ENCODE peak calls at places on chromosomes 7 and 10, in five cellular contexts. One of them, this sample, is unnamed.

GRCh38 chr10:103204353-103205255 is 11.5 kb upstream of the NT5C2 start:
- DNase-seq in naive thymus-derived CD4-positive, alpha-beta T cell: no peak
- DNase-seq in WERI-Rb-1: no peak
- DNase-seq in stimulated activated CD4-positive, alpha-beta T cell treated with anti-CD3 and anti-CD28 coated beads, Interleukin-2, amount 100 ng/mL, for 4 hours: no peak
- DNase-seq in gastrocnemius medialis: no peak
- DNase-seq in this sample: no peak

GRCh38 chr10:107013258-107014001 is 151.1 kb downstream of the SORCS1 start:
- DNase-seq in naive thymus-derived CD4-positive, alpha-beta T cell: no peak
- DNase-seq in WERI-Rb-1: no peak
- DNase-seq in stimulated activated CD4-positive, alpha-beta T cell treated with anti-CD3 and anti-CD28 coated beads, Interleukin-2, amount 100 ng/mL, for 4 hours: no peak
- DNase-seq in gastrocnemius medialis: no peak
- DNase-seq in this sample: no peak

GRCh38 chr7:51324206-51324884 is 7.7 kb upstream of the COBL start:
- DNase-seq in naive thymus-derived CD4-positive, alpha-beta T cell: no peak
- DNase-seq in WERI-Rb-1: no peak
- DNase-seq in stimulated activated CD4-positive, alpha-beta T cell treated with anti-CD3 and anti-CD28 coated beads, Interleukin-2, amount 100 ng/mL, for 4 hours: no peak
- DNase-seq in gastrocnemius medialis: peak
- DNase-seq in this sample: no peak

GRCh38 chr10:101389986-101390531 is 36.1 kb downstream of the BTRC start:
- DNase-seq in naive thymus-derived CD4-positive, alpha-beta T cell: no peak
- DNase-seq in WERI-Rb-1: no peak
- DNase-seq in stimulated activated CD4-positive, alpha-beta T cell treated with anti-CD3 and anti-CD28 coated beads, Interleukin-2, amount 100 ng/mL, for 4 hours: no peak
- DNase-seq in gastrocnemius medialis: no peak
- DNase-seq in this sample: no peak

GRCh38 chr10:62626817-62627216 is 177.7 kb upstream of the ADO start:
- DNase-seq in naive thymus-derived CD4-positive, alpha-beta T cell: no peak
- DNase-seq in WERI-Rb-1: no peak
- DNase-seq in stimulated activated CD4-positive, alpha-beta T cell treated with anti-CD3 and anti-CD28 coated beads, Interleukin-2, amount 100 ng/mL, for 4 hours: no peak
- DNase-seq in gastrocnemius medialis: no peak
- DNase-seq in this sample: no peak

GRCh38 chr7:49443515-49443914 is 329.9 kb upstream of the VWC2 start:
- DNase-seq in naive thymus-derived CD4-positive, alpha-beta T cell: no peak
- DNase-seq in WERI-Rb-1: no peak
- DNase-seq in stimulated activated CD4-positive, alpha-beta T cell treated with anti-CD3 and anti-CD28 coated beads, Interleukin-2, amount 100 ng/mL, for 4 hours: no peak
- DNase-seq in gastrocnemius medialis: no peak
- DNase-seq in this sample: no peak

GRCh38 chr7:116399808-116400207 is 99.7 kb upstream of the CAV2 start:
- DNase-seq in naive thymus-derived CD4-positive, alpha-beta T cell: no peak
- DNase-seq in WERI-Rb-1: no peak
- DNase-seq in stimulated activated CD4-positive, alpha-beta T cell treated with anti-CD3 and anti-CD28 coated beads, Interleukin-2, amount 100 ng/mL, for 4 hours: no peak
- DNase-seq in gastrocnemius medialis: no peak
- DNase-seq in this sample: no peak

GRCh38 chr7:2247141-2247985 is 5.3 kb downstream of the NUDT1 start:
- DNase-seq in naive thymus-derived CD4-positive, alpha-beta T cell: no peak
- DNase-seq in WERI-Rb-1: peak
- DNase-seq in stimulated activated CD4-positive, alpha-beta T cell treated with anti-CD3 and anti-CD28 coated beads, Interleukin-2, amount 100 ng/mL, for 4 hours: no peak
- DNase-seq in gastrocnemius medialis: no peak
- DNase-seq in this sample: no peak

GRCh38 chr10:290026-290725 is 154.9 kb downstream of the ZMYND11 start:
- DNase-seq in naive thymus-derived CD4-positive, alpha-beta T cell: no peak
- DNase-seq in WERI-Rb-1: no peak
- DNase-seq in stimulated activated CD4-positive, alpha-beta T cell treated with anti-CD3 and anti-CD28 coated beads, Interleukin-2, amount 100 ng/mL, for 4 hours: no peak
- DNase-seq in gastrocnemius medialis: no peak
- DNase-seq in this sample: no peak